ENCODE peak calls at places on chromosome 12, in eight cellular contexts. B is AG08396; C is NCI-H1436; M is GOT3; X is pons; N is cardiac fibroblast; Z is LHCN-M2; D is stimulated activated CD4-positive, alpha-beta T cell treated with anti-CD3 and anti-CD28 coated beads, Interleukin-2, amount 100 ng/mL, for 24 hours. E is an unnamed sample.

GRCh38 chr12:19144985-19145384 is 15.5 kb downstream of the PLEKHA5 start:
- DNase-seq in X (no peak), B (no peak), C (no peak), M (no peak), N (no peak), D (no peak), Z (no peak), E (no peak)

GRCh38 chr12:104133861-104134260 is 4.1 kb downstream of the NFYB start:
- DNase-seq in C (no peak), N (no peak), Z (peak), D (no peak), X (no peak), M (no peak), B (no peak), E (no peak)

GRCh38 chr12:115710104-115710564 is 567.4 kb downstream of the MED13L start:
- DNase-seq in N (peak), D (no peak), X (no peak), C (no peak), B (peak), M (no peak), Z (no peak), E (no peak)

GRCh38 chr12:77782034-77782433 is 48.7 kb upstream of the NAV3 start:
- DNase-seq in C (no peak), X (no peak), M (no peak), Z (no peak), N (no peak), B (no peak), D (no peak), E (no peak)

GRCh38 chr12:121560392-121561021 is 20.3 kb downstream of the KDM2B start:
- DNase-seq in B (no peak), D (no peak), X (no peak), C (no peak), Z (no peak), M (no peak), N (no peak), E (no peak)

GRCh38 chr12:111064982-111065381 is 144.6 kb upstream of the MYL2 start:
- DNase-seq in M (no peak), Z (no peak), X (no peak), D (no peak), C (no peak), N (no peak), B (no peak), E (no peak)

GRCh38 chr12:54591001-54591591 is 2.6 kb upstream of the PPP1R1A start:
- DNase-seq in M (no peak), N (peak), C (no peak), X (no peak), D (no peak), Z (peak), B (no peak), E (no peak)

GRCh38 chr12:25071366-25071765 is 122.5 kb upstream of the BCAT1 start:
- DNase-seq in D (no peak), M (no peak), B (no peak), X (peak), Z (no peak), C (no peak), N (no peak), E (no peak)

GRCh38 chr12:132806857-132807256 is 21.8 kb downstream of the GOLGA3 start:
- DNase-seq in X (no peak), C (no peak), M (no peak), N (no peak), Z (no peak), B (no peak), D (peak), E (no peak)

GRCh38 chr12:85872497-85873091 is 1.5 kb upstream of the NTS start:
- DNase-seq in X (peak), Z (peak), D (no peak), C (peak), N (peak), M (no peak), B (peak), E (no peak)

GRCh38 chr12:121917950-121918678 is at the start of gene CFAP251:
- DNase-seq in B (peak), N (peak), X (peak), D (peak), M (no peak), Z (no peak), C (peak), E (peak)

GRCh38 chr12:115407036-115407435 is 723.1 kb upstream of the TBX3 start:
- DNase-seq in B (no peak), M (no peak), N (no peak), Z (no peak), D (no peak), X (no peak), C (peak), E (no peak)

GRCh38 chr12:51970904-51971646 is 19.6 kb downstream of the ACVR1B start:
- DNase-seq in X (no peak), Z (no peak), D (peak), B (peak), N (peak), M (no peak), C (no peak), E (no peak)

GRCh38 chr12:27525373-27525772 is 1.4 kb downstream of the PPFIBP1 start:
- DNase-seq in X (peak), B (peak), Z (peak), D (no peak), M (no peak), C (no peak), N (peak), E (no peak)

GRCh38 chr12:59596232-59597143 is 659 bp downstream of the SLC16A7 start:
- DNase-seq in M (peak), B (peak), C (peak), N (peak), Z (peak), D (peak), X (peak), E (peak)

GRCh38 chr12:115922952-115923564 is 354.4 kb downstream of the MED13L start:
- DNase-seq in M (no peak), B (no peak), N (peak), Z (no peak), X (no peak), D (no peak), C (no peak), E (no peak)

GRCh38 chr12:95529693-95530225 is 21.5 kb downstream of the USP44 start:
- DNase-seq in N (no peak), X (no peak), M (no peak), Z (no peak), B (no peak), C (no peak), D (no peak), E (no peak)

GRCh38 chr12:62859203-62859799 is 75.6 kb downstream of the PPM1H start:
- DNase-seq in Z (no peak), D (no peak), N (no peak), C (no peak), B (no peak), M (no peak), X (peak), E (no peak)

GRCh38 chr12:47717443-47718193 is 7.7 kb downstream of the ENDOU start:
- DNase-seq in Z (peak), D (peak), B (peak), N (peak), X (peak), M (no peak), C (peak), E (peak)

GRCh38 chr12:6135071-6135470 is 10.6 kb upstream of the VWF start:
- DNase-seq in N (peak), Z (no peak), M (no peak), C (no peak), B (no peak), X (no peak), D (no peak), E (no peak)

GRCh38 chr12:4829161-4829792 is 80.4 kb upstream of the KCNA1 start:
- DNase-seq in B (no peak), C (no peak), N (no peak), D (no peak), M (no peak), Z (no peak), X (no peak), E (no peak)

GRCh38 chr12:94149781-94150482 is 1.6 kb downstream of the PLXNC1 start:
- DNase-seq in N (peak), M (no peak), X (no peak), D (peak), C (no peak), B (no peak), Z (no peak), E (no peak)